ENCODE peak calls at places on chromosomes 3 and 15, in five cellular contexts. V is epithelial cell of esophagus, J is breast epithelium, L is esophagus squamous epithelium, S is bronchial epithelial cell. X is an unnamed sample.
A peak's percentile ranks its signal among the peaks of the same experiment; 100 is the strongest.

GRCh38 chr15:60720084-60720483 is 241.1 kb upstream of the ICE2 start:
- DNase-seq in V (no peak), J (no peak), S (no peak), L (no peak), X (no peak)

GRCh38 chr3:71930056-71930991 is 145.4 kb upstream of the PROK2 start:
- DNase-seq in V (peak; percentile 77), S (peak; percentile 82), L (no peak), J (no peak), X (peak; percentile 45)

GRCh38 chr15:60228619-60229018 is 169.2 kb downstream of the ANXA2 start:
- DNase-seq in J (no peak), L (no peak), S (no peak), V (no peak), X (no peak)

GRCh38 chr3:37836589-37836988 is 25.1 kb upstream of the CTDSPL start:
- DNase-seq in V (no peak), S (no peak), J (no peak), L (no peak), X (no peak)

GRCh38 chr3:131972091-131972490 is 62.7 kb downstream of the CPNE4 start:
- DNase-seq in S (no peak), V (no peak), J (no peak), L (no peak), X (no peak)

GRCh38 chr3:40876496-40876895 is 322.8 kb upstream of the CTNNB1 start:
- DNase-seq in L (no peak), S (no peak), J (no peak), V (no peak), X (no peak)

GRCh38 chr3:149243540-149243939 is 21.9 kb upstream of the CP start:
- DNase-seq in J (no peak), S (no peak), V (no peak), L (no peak), X (no peak)

GRCh38 chr3:14440168-14440518 is 37.7 kb downstream of the SLC6A6 start:
- DNase-seq in S (no peak), J (no peak), V (no peak), L (no peak), X (peak; percentile 37)

GRCh38 chr15:64699767-64700388 is 75.5 kb downstream of the RBPMS2 start:
- DNase-seq in J (no peak), L (no peak), S (peak; percentile 37), V (peak; percentile 78), X (no peak)

GRCh38 chr3:134334901-134335280 is 39.4 kb downstream of the AMOTL2 start:
- DNase-seq in J (no peak), S (no peak), V (no peak), L (no peak), X (no peak)

GRCh38 chr3:187919018-187919417 is 173.8 kb upstream of the BCL6 start:
- DNase-seq in L (no peak), J (no peak), S (peak; percentile 42), V (no peak), X (no peak)

GRCh38 chr3:159860727-159861126 is 127.9 kb upstream of the IL12A start:
- DNase-seq in V (no peak), S (no peak), L (no peak), J (no peak), X (peak; percentile 7)

GRCh38 chr3:148614463-148614862 is 83.2 kb upstream of the AGTR1 start:
- DNase-seq in S (no peak), J (no peak), L (no peak), V (no peak), X (no peak)

GRCh38 chr3:88044411-88044810 is 14.4 kb downstream of the CGGBP1 start:
- DNase-seq in V (no peak), J (no peak), L (no peak), S (no peak), X (no peak)

GRCh38 chr3:172222474-172223071 is 183.2 kb downstream of the FNDC3B start:
- DNase-seq in V (no peak), J (no peak), L (no peak), S (no peak), X (peak; percentile 26)

GRCh38 chr3:101816215-101817149 is 32.8 kb upstream of the NFKBIZ start:
- DNase-seq in V (peak; percentile 87), L (no peak), S (peak; percentile 81), J (no peak), X (no peak)

GRCh38 chr15:26873846-26874245 is 7.0 kb downstream of the GABRA5 start:
- DNase-seq in J (no peak), L (no peak), V (peak; percentile 6), S (peak; percentile 22), X (no peak)

GRCh38 chr15:68783226-68784054 is 37.3 kb downstream of the ANP32A start:
- DNase-seq in V (peak; percentile 54), L (no peak), S (no peak), J (no peak), X (peak; percentile 37)

GRCh38 chr3:5275529-5275928 is 88.0 kb downstream of the EDEM1 start:
- DNase-seq in L (no peak), S (no peak), V (no peak), J (no peak), X (no peak)

GRCh38 chr15:40069178-40070165 is 30.5 kb upstream of the SRP14 start:
- DNase-seq in J (peak; percentile 95), S (no peak), L (no peak), V (peak; percentile 44), X (peak; percentile 93)

GRCh38 chr3:38374221-38374620 is 27.6 kb downstream of the XYLB start:
- DNase-seq in L (no peak), V (no peak), S (no peak), J (no peak), X (peak; percentile 88)

GRCh38 chr3:79167651-79168416 is 600.0 kb downstream of the ROBO1 start:
- DNase-seq in J (no peak), L (no peak), S (peak; percentile 82), V (peak; percentile 80), X (no peak)

GRCh38 chr15:68620721-68621528 is 42.1 kb downstream of the CORO2B start:
- DNase-seq in S (peak; percentile 8), J (peak; percentile 48), L (no peak), V (peak; percentile 31), X (no peak)

GRCh38 chr3:184584001-184584891 is 22.7 kb downstream of the EPHB3 start:
- DNase-seq in S (no peak), J (no peak), L (no peak), V (no peak), X (peak; percentile 34)

GRCh38 chr15:70121656-70122297 is 24.1 kb upstream of the TLE3 start:
- DNase-seq in L (no peak), S (peak; percentile 72), V (peak; percentile 60), J (no peak), X (no peak)

GRCh38 chr3:126467611-126467955 is 8.1 kb downstream of the ZXDC start:
- DNase-seq in S (no peak), L (no peak), V (no peak), J (no peak), X (no peak)

GRCh38 chr3:37729119-37729518 is 132.6 kb upstream of the CTDSPL start:
- DNase-seq in V (peak; percentile 21), S (peak; percentile 27), J (no peak), L (no peak), X (no peak)

GRCh38 chr15:85689729-85690128 is 105.0 kb downstream of the KLHL25 start:
- DNase-seq in L (no peak), S (peak; percentile 17), V (no peak), J (peak; percentile 30), X (peak; percentile 93)

GRCh38 chr3:114558271-114558670 is 264.4 kb downstream of the TIGIT start:
- DNase-seq in S (peak; percentile 26), V (peak; percentile 36), J (no peak), L (no peak), X (no peak)

GRCh38 chr3:44902628-44903027 is 28.2 kb downstream of the TGM4 start:
- DNase-seq in V (no peak), S (no peak), L (no peak), J (no peak), X (peak; percentile 17)

GRCh38 chr3:146543461-146544012 is 870 bp downstream of the PLSCR1 start:
- DNase-seq in V (peak; percentile 35), S (peak; percentile 30), L (no peak), J (no peak), X (peak; percentile 23)
- H3K4me3 ChIP-seq in V (peak overlapping the region; percentile 76), S (peak overlapping the region; percentile 73), L (peak overlapping the region; percentile 74), J (peak overlapping the region; percentile 79), X (peak overlapping the region; percentile 75)

GRCh38 chr3:127759826-127760225 is 62.5 kb downstream of the MGLL start:
- DNase-seq in V (no peak), L (no peak), S (no peak), J (no peak), X (no peak)

GRCh38 chr3:127760361-127760760 is 62.0 kb downstream of the MGLL start:
- DNase-seq in L (no peak), V (no peak), J (no peak), S (no peak), X (no peak)

GRCh38 chr3:127762787-127763105 is 59.6 kb downstream of the MGLL start:
- DNase-seq in S (no peak), L (no peak), J (no peak), V (no peak), X (no peak)

GRCh38 chr3:127762077-127762786 is 60.1 kb downstream of the MGLL start:
- DNase-seq in S (no peak), V (no peak), L (no peak), J (no peak), X (peak; percentile 72)

DNA sequence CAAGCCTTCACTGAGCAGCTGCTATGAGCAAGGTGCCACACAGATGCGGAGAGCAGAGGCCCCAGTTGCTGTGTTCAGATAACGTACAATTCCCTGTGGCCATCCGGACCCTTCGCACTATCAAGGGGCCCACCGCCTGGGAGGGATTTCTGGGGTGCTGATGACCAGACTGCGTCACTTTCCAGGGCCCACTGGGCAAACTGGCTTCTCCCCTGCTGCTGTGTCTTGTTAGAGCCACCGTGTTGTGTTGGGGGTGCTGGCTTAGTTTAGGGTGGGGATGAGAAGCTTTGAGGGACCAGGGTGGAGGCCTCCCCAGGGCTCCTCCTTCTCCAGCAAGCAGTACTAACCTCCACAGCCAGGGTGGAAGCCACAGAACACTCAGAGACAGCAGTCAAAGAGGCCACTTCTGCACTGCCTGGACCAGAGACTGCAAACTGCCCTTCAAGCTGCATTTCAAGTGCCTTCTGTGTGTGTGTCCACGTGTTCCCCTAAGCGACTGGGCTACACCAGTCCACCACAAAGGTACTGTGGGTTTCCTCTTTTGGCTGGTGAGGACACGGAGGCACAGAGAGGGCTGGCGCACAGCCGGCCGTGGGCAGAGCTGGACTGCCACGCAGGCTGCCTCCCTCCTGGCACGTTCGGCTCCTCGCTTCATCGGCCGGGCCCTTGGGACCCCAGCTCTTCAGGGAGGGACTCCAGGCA is 61.1 kb downstream of the MGLL start:
- DNase-seq in S (no peak), V (no peak), J (no peak), L (no peak), X (peak; percentile 58)
- H3K4me3 ChIP-seq in S (no peak overlapping the region), V (no peak overlapping the region), J (no peak overlapping the region), L (no peak overlapping the region), X (no peak overlapping the region)

GRCh38 chr15:41877631-41878354 is 16.1 kb downstream of the SPTBN5 start:
- DNase-seq in S (no peak), V (no peak), L (no peak), J (no peak), X (no peak)
- H3K4me3 ChIP-seq in S (no peak overlapping the region), V (no peak overlapping the region), L (no peak overlapping the region), J (no peak overlapping the region), X (no peak overlapping the region)

GRCh38 chr15:99104788-99105515 is at the start of gene SYNM:
- DNase-seq in J (peak; percentile 82), V (peak; percentile 71), L (no peak), S (peak; percentile 25), X (peak; percentile 87)

GRCh38 chr15:99109555-99110021 is 4.7 kb downstream of the SYNM start:
- DNase-seq in S (no peak), V (no peak), J (no peak), L (no peak), X (no peak)

GRCh38 chr15:99108993-99109392 is 4.1 kb downstream of the SYNM start:
- DNase-seq in J (no peak), S (no peak), L (no peak), V (no peak), X (no peak)

GRCh38 chr15:99105516-99106341 is 849 bp downstream of the SYNM start:
- DNase-seq in J (no peak), V (peak; percentile 74), L (no peak), S (peak; percentile 23), X (peak; percentile 37)

GRCh38 chr15:99106417-99107220 is 1.7 kb downstream of the SYNM start:
- DNase-seq in S (no peak), V (no peak), J (no peak), L (no peak), X (no peak)
- H3K4me3 ChIP-seq in S (no peak overlapping the region), V (no peak overlapping the region), J (peak overlapping the region; percentile 70), L (peak overlapping the region; percentile 64), X (no peak overlapping the region)

X was measured in NB4.